ENCODE peak calls at places on chromosomes 6 and 20, in five cellular contexts. Y is RWPE1, O is upper lobe of right lung, D is RWPE2, R is cardiac fibroblast. J is an unnamed sample.

GRCh38 chr6:170137911-170138910 is 152.7 kb downstream of the DLL1 start:
- DNase-seq in Y (no peak), O (peak), D (peak), R (no peak), J (no peak)

GRCh38 chr6:145964948-145965366 is 799 bp upstream of the SHPRH start:
- DNase-seq in Y (no peak), O (no peak), D (no peak), R (no peak), J (no peak)

GRCh38 chr6:135025775-135026174 is 28.8 kb downstream of the HBS1L start:
- DNase-seq in Y (no peak), O (no peak), D (no peak), R (no peak), J (no peak)

GRCh38 chr6:5142131-5142530 is 57.0 kb downstream of the PPP1R3G start:
- DNase-seq in Y (no peak), O (no peak), D (no peak), R (no peak), J (no peak)

GRCh38 chr6:90231308-90231707 is 65.3 kb downstream of the BACH2 start:
- DNase-seq in Y (no peak), O (no peak), D (no peak), R (no peak), J (no peak)

GRCh38 chr6:108888745-108889144 is 40.5 kb downstream of the ARMC2 start:
- DNase-seq in Y (no peak), O (no peak), D (no peak), R (no peak), J (no peak)

GRCh38 chr6:38364127-38364526 is 275.6 kb downstream of the BTBD9 start:
- DNase-seq in Y (no peak), O (no peak), D (no peak), R (no peak), J (no peak)

GRCh38 chr6:22300287-22300998 is 3.6 kb upstream of the PRL start:
- DNase-seq in Y (no peak), O (no peak), D (no peak), R (no peak), J (no peak)

GRCh38 chr20:60049601-60050000 is 91.4 kb downstream of the CDH26 start:
- DNase-seq in Y (peak), O (no peak), D (peak), R (no peak), J (no peak)

GRCh38 chr6:72589096-72589495 is 32.8 kb upstream of the KCNQ5 start:
- DNase-seq in Y (no peak), O (no peak), D (no peak), R (peak), J (no peak)

DNA sequence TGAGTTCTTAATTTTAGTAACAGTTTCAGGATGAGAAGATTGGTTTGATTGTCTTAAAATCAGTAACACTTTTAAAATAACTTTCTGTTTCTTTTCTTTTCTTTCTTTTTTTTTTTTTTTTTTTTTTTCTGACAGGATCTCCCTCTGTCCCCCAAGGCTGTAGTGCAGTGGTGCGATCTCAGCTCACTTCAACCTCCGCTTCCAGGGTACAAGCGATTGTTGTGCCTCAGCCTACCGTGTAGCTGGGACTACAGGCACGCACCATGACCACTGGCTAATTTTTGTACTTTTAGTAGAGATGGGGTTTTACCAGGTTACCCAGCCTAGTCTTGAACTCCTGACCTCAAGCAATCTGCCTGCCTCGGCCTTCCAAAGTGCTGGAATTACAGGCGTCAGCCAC is 33.7 kb upstream of the KCNQ5 start:
- DNase-seq in Y (no peak), O (no peak), D (no peak), R (no peak), J (no peak)
- TF ChIP-seq CTCF in Y (no peak), O (no peak), D (no peak), R (no peak), J (no peak)

DNA sequence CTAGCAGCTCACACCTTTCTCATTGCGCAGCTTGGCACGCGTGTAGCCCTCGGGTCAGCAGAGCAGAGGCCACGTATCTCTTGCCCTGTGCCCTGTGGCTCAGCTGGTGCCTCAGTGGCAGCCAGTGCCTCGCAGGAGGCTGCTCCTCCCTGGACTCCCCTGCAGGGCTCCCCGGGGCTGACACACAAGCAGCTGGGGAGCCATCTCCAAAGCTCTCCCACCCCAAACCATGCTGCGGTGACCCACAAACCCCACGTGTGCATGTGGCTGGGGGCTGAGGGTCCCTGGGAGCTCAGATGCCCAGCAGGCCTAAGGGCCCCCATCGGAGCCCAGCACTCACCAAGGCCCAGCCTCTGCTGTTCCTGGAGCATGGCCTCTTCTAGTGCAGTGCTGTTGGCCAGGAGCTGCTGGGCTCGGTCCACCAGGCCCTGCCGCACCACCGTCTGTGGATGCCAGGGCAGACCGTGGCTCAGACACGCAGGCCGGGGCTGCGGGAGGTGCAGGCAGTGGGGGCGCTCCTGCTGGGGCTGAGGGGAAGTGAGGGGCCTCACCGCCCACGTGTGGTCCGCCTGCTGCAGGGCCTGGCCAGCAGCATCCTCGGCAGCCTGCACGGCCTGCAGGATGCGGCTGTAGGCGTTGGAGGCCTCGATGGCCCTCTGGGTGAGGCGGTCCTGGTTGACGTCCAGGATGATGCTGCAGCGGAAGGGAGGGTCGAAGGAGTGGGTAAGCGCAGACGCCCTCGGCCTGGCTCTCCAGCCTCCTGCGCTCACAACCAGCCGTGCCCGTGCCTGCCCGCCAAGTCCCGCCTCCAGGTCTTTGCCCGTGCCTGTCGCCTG is 13.8 kb downstream of the ADRM1 start:
- DNase-seq in Y (no peak), O (no peak), D (peak), R (no peak), J (no peak)
- TF ChIP-seq CTCF in Y (no peak), O (no peak), D (no peak), R (no peak), J (no peak)

GRCh38 chr6:41237128-41237527 is 9.0 kb downstream of the TREML4 start:
- DNase-seq in Y (no peak), O (no peak), D (no peak), R (no peak), J (no peak)
- TF ChIP-seq CTCF in Y (no peak), O (no peak), D (no peak), R (no peak), J (no peak)

GRCh38 chr6:161837449-161837735 is 563.5 kb upstream of the AGPAT4 start:
- DNase-seq in Y (no peak), O (no peak), D (no peak), R (no peak), J (no peak)
- TF ChIP-seq CTCF in Y (no peak), O (no peak), D (no peak), R (no peak), J (no peak)

GRCh38 chr20:24303393-24303792 is 166.0 kb upstream of the SYNDIG1 start:
- DNase-seq in Y (no peak), O (no peak), D (no peak), R (no peak), J (no peak)
- TF ChIP-seq CTCF in Y (no peak), O (no peak), D (peak), R (no peak), J (no peak)

J was measured in activated B cell treated with CpG ODN at 0.5 μM for 24 hours.